ENCODE peak calls at places on chromosomes 3 and 15, in nine cellular contexts. K is ovary; N is A673; S is CD8-positive, alpha-beta T cell; H is lower lobe of right lung; W is AG04449; Y is RWPE1; M is choroid plexus epithelial cell; C is neural progenitor cell. Q is an unnamed sample.
A peak's percentile ranks its signal among the peaks of the same experiment; 100 is the strongest.

GRCh38 chr15:91022832-91023129 is 387 bp upstream of the VPS33B start:
- DNase-seq in K (no peak), N (no peak), S (no peak), H (no peak), W (no peak), Y (no peak), M (no peak), C (no peak), Q (no peak)

GRCh38 chr3:126911162-126912026 is 71.5 kb upstream of the PLXNA1 start:
- DNase-seq in K (no peak), N (peak; percentile 61), S (peak; percentile 56), H (peak; percentile 66), W (peak; percentile 36), Y (peak; percentile 93), M (peak; percentile 59), C (no peak), Q (peak; percentile 99)

GRCh38 chr3:41991399-41991798 is 29.5 kb upstream of the ULK4 start:
- DNase-seq in K (no peak), N (no peak), S (no peak), H (no peak), W (no peak), Y (no peak), M (no peak), C (no peak), Q (peak; percentile 8)

GRCh38 chr3:149626671-149627070 is 31.2 kb downstream of the WWTR1 start:
- DNase-seq in K (no peak), N (no peak), S (no peak), H (peak; percentile 50), W (no peak), Y (no peak), M (no peak), C (no peak), Q (peak; percentile 88)

GRCh38 chr15:93037341-93038063 is 51.5 kb downstream of the RGMA start:
- DNase-seq in K (peak; percentile 51), N (no peak), S (no peak), H (peak; percentile 78), W (peak; percentile 5), Y (no peak), M (peak; percentile 65), C (peak; percentile 46), Q (no peak)

GRCh38 chr3:151226088-151226563 is 23.1 kb upstream of the GPR171 start:
- DNase-seq in K (no peak), N (peak; percentile 9), S (no peak), H (no peak), W (peak; percentile 70), Y (peak; percentile 75), M (peak; percentile 95), C (no peak), Q (peak; percentile 89)

GRCh38 chr15:38758001-38758400 is 193.4 kb upstream of the RASGRP1 start:
- DNase-seq in K (no peak), N (peak; percentile 3), S (no peak), H (no peak), W (peak; percentile 79), Y (no peak), M (peak; percentile 71), C (no peak), Q (peak; percentile 23)

GRCh38 chr15:74889390-74889881 is 406 bp upstream of the MPI start:
- DNase-seq in K (peak; percentile 55), N (no peak), S (no peak), H (peak; percentile 59), W (no peak), Y (no peak), M (peak; percentile 42), C (peak; percentile 51), Q (no peak)

GRCh38 chr15:57452090-57452754 is 75.9 kb downstream of the CGNL1 start:
- DNase-seq in K (no peak), N (no peak), S (no peak), H (no peak), W (no peak), Y (no peak), M (no peak), C (no peak), Q (no peak)

GRCh38 chr3:177263615-177264365 is 66.5 kb upstream of the TBL1XR1 start:
- DNase-seq in K (no peak), N (no peak), S (no peak), H (no peak), W (no peak), Y (no peak), M (peak; percentile 46), C (no peak), Q (no peak)

GRCh38 chr3:160226026-160226739 is 961 bp downstream of the C3orf80 start:
- DNase-seq in K (no peak), N (no peak), S (no peak), H (no peak), W (no peak), Y (no peak), M (no peak), C (peak; percentile 74), Q (no peak)

GRCh38 chr3:159616234-159616825 is 372.3 kb upstream of the IL12A start:
- DNase-seq in K (no peak), N (peak; percentile 37), S (no peak), H (peak; percentile 58), W (no peak), Y (peak; percentile 30), M (peak; percentile 75), C (peak; percentile 40), Q (peak; percentile 67)

GRCh38 chr3:23183731-23184130 is 19.4 kb upstream of the UBE2E2 start:
- DNase-seq in K (no peak), N (peak; percentile 39), S (no peak), H (no peak), W (peak; percentile 10), Y (peak; percentile 47), M (peak; percentile 84), C (peak; percentile 76), Q (peak; percentile 79)

GRCh38 chr3:194872669-194872977 is 186.9 kb downstream of the FAM43A start:
- DNase-seq in K (no peak), N (peak; percentile 67), S (no peak), H (no peak), W (peak; percentile 40), Y (peak; percentile 80), M (peak; percentile 67), C (peak; percentile 46), Q (peak; percentile 70)

GRCh38 chr15:67177750-67178149 is 76.7 kb downstream of the AAGAB start:
- DNase-seq in K (no peak), N (no peak), S (no peak), H (peak; percentile 59), W (no peak), Y (no peak), M (peak; percentile 61), C (no peak), Q (peak; percentile 25)

GRCh38 chr3:127675651-127676391 is 3.1 kb downstream of the ABTB1 start:
- DNase-seq in K (no peak), N (no peak), S (no peak), H (no peak), W (no peak), Y (no peak), M (no peak), C (no peak), Q (no peak)

GRCh38 chr15:65416845-65417416 is 5.8 kb downstream of the IGDCC4 start:
- DNase-seq in K (peak; percentile 74), N (peak; percentile 81), S (no peak), H (no peak), W (no peak), Y (no peak), M (peak; percentile 27), C (peak; percentile 86), Q (no peak)

GRCh38 chr15:52095597-52096262 is 16.8 kb downstream of the BCL2L10 start:
- DNase-seq in K (no peak), N (no peak), S (no peak), H (no peak), W (peak; percentile 86), Y (peak; percentile 79), M (peak; percentile 96), C (no peak), Q (peak; percentile 93)

GRCh38 chr15:89362203-89363101 is 27.8 kb upstream of the POLG start:
- DNase-seq in K (no peak), N (peak; percentile 34), S (peak; percentile 35), H (no peak), W (no peak), Y (no peak), M (no peak), C (peak; percentile 32), Q (no peak)

DNA sequence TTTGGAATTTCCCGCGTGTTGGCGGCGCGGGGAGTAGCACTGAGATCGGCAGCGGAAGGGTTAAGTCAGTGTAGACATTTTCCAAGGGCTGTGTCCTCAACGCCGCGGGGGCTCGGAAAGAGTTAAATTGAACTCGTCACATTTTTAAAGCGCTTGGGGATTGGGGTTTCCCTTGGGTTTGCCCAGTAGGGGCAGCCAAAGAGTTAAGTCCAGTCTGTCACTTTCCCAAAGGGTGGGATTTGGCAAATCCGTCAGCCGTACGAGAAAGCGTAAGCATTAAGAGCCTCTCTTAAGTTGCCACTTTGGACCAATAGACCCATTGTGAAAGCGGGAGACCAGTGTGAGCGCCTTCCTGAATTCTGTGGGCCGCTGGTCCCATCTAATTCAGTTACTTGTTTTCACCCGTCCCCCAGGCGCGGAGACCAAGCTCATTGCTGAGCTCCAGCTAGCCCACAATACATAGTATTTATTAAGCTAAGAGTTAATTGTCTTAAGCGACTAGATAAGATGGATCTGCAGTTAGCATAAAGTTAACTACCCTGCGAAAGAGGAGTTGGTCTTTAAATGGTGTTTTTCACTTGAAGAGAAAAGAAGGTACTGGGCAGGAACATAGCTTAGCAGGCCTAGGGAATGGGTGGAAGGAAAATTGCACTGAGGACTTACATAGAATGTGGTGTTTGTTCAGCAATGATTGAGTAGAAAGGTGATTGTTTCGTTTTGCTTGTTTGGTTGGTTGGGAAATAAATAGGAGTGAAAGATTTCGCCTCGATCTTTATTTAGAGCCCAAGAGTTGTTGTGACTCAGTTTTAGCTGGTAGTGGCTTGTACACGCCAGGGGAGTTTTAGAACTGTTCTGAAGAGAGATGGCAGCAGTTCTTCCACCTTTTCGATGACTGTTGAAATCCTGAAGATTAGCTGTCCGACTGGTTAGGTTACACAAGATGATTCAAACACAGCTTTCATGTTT is 932 bp downstream of the ARL8B start:
- DNase-seq in K (no peak), N (peak; percentile 56), S (peak; percentile 17), H (peak; percentile 52), W (no peak), Y (peak; percentile 60), M (peak; percentile 86), C (peak; percentile 82), Q (peak; percentile 50)
- TF ChIP-seq CTCF in K (no peak), N (no peak), S (no peak), H (no peak), W (no peak), Y (no peak), M (peak; percentile 20), C (peak; percentile 34), Q (no peak)

GRCh38 chr3:48432411-48433371 is 2.8 kb upstream of the PLXNB1 start:
- DNase-seq in K (no peak), N (peak; percentile 6), S (no peak), H (no peak), W (no peak), Y (peak; percentile 73), M (peak; percentile 23), C (peak; percentile 76), Q (peak; percentile 90)
- TF ChIP-seq CTCF in K (no peak), N (peak; percentile 22), S (no peak), H (peak; percentile 7), W (no peak), Y (peak; percentile 37), M (peak; percentile 33), C (peak; percentile 35), Q (peak; percentile 16)

GRCh38 chr3:165874663-165875489 is 37.7 kb upstream of the BCHE start:
- DNase-seq in K (no peak), N (no peak), S (no peak), H (no peak), W (no peak), Y (no peak), M (no peak), C (no peak), Q (no peak)
- TF ChIP-seq CTCF in K (no peak), N (no peak), S (no peak), H (no peak), W (no peak), Y (no peak), M (no peak), C (no peak), Q (no peak)

GRCh38 chr3:55549172-55549571 is 62.1 kb upstream of the WNT5A start:
- DNase-seq in K (no peak), N (peak; percentile 43), S (no peak), H (no peak), W (peak; percentile 3), Y (no peak), M (peak; percentile 73), C (peak; percentile 17), Q (no peak)
- TF ChIP-seq CTCF in K (no peak), N (peak; percentile 26), S (no peak), H (no peak), W (no peak), Y (no peak), M (peak; percentile 60), C (peak; percentile 31), Q (no peak)

Q was measured in MCF 10A.